ENCODE peak calls at places on chromosomes 7 and 10, in four cellular contexts. One of them, this sample, is unnamed.

GRCh38 chr7:99267530-99268360 is 4.9 kb upstream of the MYH16 start:
- DNase-seq in GM12878: no peak
- DNase-seq in K562: no peak
- DNase-seq in HEK293T: no peak
- DNase-seq in this sample: peak

GRCh38 chr10:31186225-31187010 is 132.6 kb upstream of the ZEB1 start:
- DNase-seq in HEK293T: no peak
- DNase-seq in GM12878: no peak
- DNase-seq in K562: no peak
- DNase-seq in this sample: peak

GRCh38 chr10:84424731-84425165 is 96.4 kb downstream of the CCSER2 start:
- DNase-seq in GM12878: peak
- DNase-seq in HEK293T: peak
- DNase-seq in K562: no peak
- DNase-seq in this sample: peak

GRCh38 chr7:37385787-37386186 is 62.9 kb downstream of the ELMO1 start:
- DNase-seq in GM12878: no peak
- DNase-seq in HEK293T: no peak
- DNase-seq in K562: no peak
- DNase-seq in this sample: no peak

GRCh38 chr10:131536676-131537075 is 225.2 kb upstream of the TCERG1L start:
- DNase-seq in HEK293T: no peak
- DNase-seq in K562: no peak
- DNase-seq in GM12878: no peak
- DNase-seq in this sample: no peak

GRCh38 chr10:49075743-49076142 is 39.6 kb downstream of the VSTM4 start:
- DNase-seq in K562: no peak
- DNase-seq in HEK293T: no peak
- DNase-seq in GM12878: no peak
- DNase-seq in this sample: no peak

GRCh38 chr10:75284097-75284485 is 48.3 kb upstream of the COMTD1 start:
- DNase-seq in HEK293T: no peak
- DNase-seq in K562: no peak
- DNase-seq in GM12878: no peak
- DNase-seq in this sample: no peak

GRCh38 chr10:62858364-62858763 is 42.2 kb upstream of the EGR2 start:
- DNase-seq in GM12878: no peak
- DNase-seq in K562: no peak
- DNase-seq in HEK293T: no peak
- DNase-seq in this sample: peak

GRCh38 chr7:28130277-28130676 is 50.3 kb downstream of the JAZF1 start:
- DNase-seq in K562: no peak
- DNase-seq in HEK293T: peak
- DNase-seq in GM12878: no peak
- DNase-seq in this sample: no peak

GRCh38 chr7:22732556-22733126 is 5.6 kb downstream of the IL6 start:
- DNase-seq in GM12878: no peak
- DNase-seq in HEK293T: no peak
- DNase-seq in K562: no peak
- DNase-seq in this sample: no peak

GRCh38 chr7:99864041-99864440 is 12.8 kb downstream of the OR2AE1 start:
- DNase-seq in K562: no peak
- DNase-seq in HEK293T: no peak
- DNase-seq in GM12878: no peak
- DNase-seq in this sample: no peak

GRCh38 chr10:60000747-60001146 is 94.4 kb upstream of the CCDC6 start:
- DNase-seq in HEK293T: no peak
- DNase-seq in K562: no peak
- DNase-seq in GM12878: no peak
- DNase-seq in this sample: no peak

GRCh38 chr10:103691723-103692380 is 163.5 kb downstream of the SH3PXD2A start:
- DNase-seq in GM12878: no peak
- DNase-seq in K562: peak
- DNase-seq in HEK293T: no peak
- DNase-seq in this sample: no peak

GRCh38 chr7:27920281-27920946 is 180.5 kb downstream of the TAX1BP1 start:
- DNase-seq in GM12878: no peak
- DNase-seq in K562: no peak
- DNase-seq in HEK293T: no peak
- DNase-seq in this sample: no peak

GRCh38 chr7:155670521-155670920 is 26.1 kb downstream of the RBM33 start:
- DNase-seq in K562: no peak
- DNase-seq in GM12878: no peak
- DNase-seq in HEK293T: no peak
- DNase-seq in this sample: no peak

GRCh38 chr7:130695840-130696239 is 9.5 kb upstream of the TSGA13 start:
- DNase-seq in HEK293T: peak
- DNase-seq in GM12878: no peak
- DNase-seq in K562: peak
- DNase-seq in this sample: peak

GRCh38 chr7:130227883-130228575 is 20.4 kb downstream of the SSMEM1 start:
- DNase-seq in HEK293T: no peak
- DNase-seq in K562: no peak
- DNase-seq in GM12878: no peak
- DNase-seq in this sample: peak

GRCh38 chr7:17061443-17061842 is 179.7 kb upstream of the AGR3 start:
- DNase-seq in HEK293T: no peak
- DNase-seq in K562: no peak
- DNase-seq in GM12878: no peak
- DNase-seq in this sample: no peak

GRCh38 chr7:122013070-122013469 is 131.0 kb downstream of the AASS start:
- DNase-seq in K562: no peak
- DNase-seq in HEK293T: no peak
- DNase-seq in GM12878: no peak
- DNase-seq in this sample: no peak

GRCh38 chr10:123640016-123640535 is 26.1 kb upstream of the GPR26 start:
- DNase-seq in K562: no peak
- DNase-seq in GM12878: no peak
- DNase-seq in HEK293T: no peak
- DNase-seq in this sample: no peak

GRCh38 chr7:11573128-11573527 is 258.9 kb downstream of the THSD7A start:
- DNase-seq in GM12878: no peak
- DNase-seq in HEK293T: no peak
- DNase-seq in K562: no peak
- DNase-seq in this sample: no peak

GRCh38 chr10:93039721-93040120 is 20.9 kb upstream of the CYP26C1 start:
- DNase-seq in HEK293T: no peak
- DNase-seq in K562: peak
- DNase-seq in GM12878: peak
- DNase-seq in this sample: peak

GRCh38 chr10:28734940-28735759 is 57.8 kb downstream of the BAMBI start:
- DNase-seq in HEK293T: no peak
- DNase-seq in K562: peak
- DNase-seq in GM12878: no peak
- DNase-seq in this sample: peak
- TF ChIP-seq TARDBP in HEK293T: no peak
- TF ChIP-seq TARDBP in K562: no peak
- TF ChIP-seq TARDBP in GM12878: no peak
- TF ChIP-seq TARDBP in this sample: no peak

GRCh38 chr10:853017-853416 is 78.5 kb downstream of the LARP4B start:
- DNase-seq in HEK293T: no peak
- DNase-seq in K562: no peak
- DNase-seq in GM12878: no peak
- DNase-seq in this sample: no peak
- TF ChIP-seq TARDBP in HEK293T: no peak
- TF ChIP-seq TARDBP in K562: no peak
- TF ChIP-seq TARDBP in GM12878: no peak
- TF ChIP-seq TARDBP in this sample: no peak

GRCh38 chr7:29146082-29146706 is at the start of gene CPVL:
- DNase-seq in K562: peak
- DNase-seq in HEK293T: peak
- DNase-seq in GM12878: no peak
- DNase-seq in this sample: peak
- TF ChIP-seq TARDBP in K562: no peak
- TF ChIP-seq TARDBP in HEK293T: no peak
- TF ChIP-seq TARDBP in GM12878: no peak
- TF ChIP-seq TARDBP in this sample: peak

GRCh38 chr7:82373890-82374289 is 69.7 kb downstream of the CACNA2D1 start:
- DNase-seq in K562: no peak
- DNase-seq in GM12878: no peak
- DNase-seq in HEK293T: no peak
- DNase-seq in this sample: no peak
- TF ChIP-seq TARDBP in K562: no peak
- TF ChIP-seq TARDBP in GM12878: no peak
- TF ChIP-seq TARDBP in HEK293T: no peak
- TF ChIP-seq TARDBP in this sample: no peak

DNA sequence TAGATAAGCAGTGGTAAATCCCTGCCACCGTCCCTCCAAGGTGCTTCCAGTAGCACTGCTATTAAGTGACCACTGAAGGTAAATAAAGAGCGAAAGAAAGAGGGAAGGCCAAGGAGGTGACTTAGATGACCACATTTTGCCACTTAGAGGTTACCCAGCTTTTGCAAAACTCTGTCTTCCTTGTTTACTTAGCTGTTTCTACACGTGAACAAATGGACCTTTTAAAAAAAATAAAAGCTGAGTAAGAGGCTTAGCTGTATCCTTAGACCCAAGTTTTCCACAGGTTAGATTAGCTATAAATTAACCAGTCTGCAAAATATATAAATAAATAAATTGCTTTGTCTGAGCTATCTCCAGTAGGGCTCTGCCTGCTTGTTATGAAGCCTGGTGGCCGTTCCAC is 176.4 kb downstream of the EMX2 start:
- DNase-seq in GM12878: no peak
- DNase-seq in K562: no peak
- DNase-seq in HEK293T: no peak
- DNase-seq in this sample: no peak
- TF ChIP-seq TARDBP in GM12878: no peak
- TF ChIP-seq TARDBP in K562: no peak
- TF ChIP-seq TARDBP in HEK293T: no peak
- TF ChIP-seq TARDBP in this sample: no peak

GRCh38 chr7:113698556-113699220 is 220.1 kb downstream of the PPP1R3A start:
- DNase-seq in GM12878: no peak
- DNase-seq in K562: peak
- DNase-seq in HEK293T: peak
- DNase-seq in this sample: peak
- TF ChIP-seq TARDBP in GM12878: no peak
- TF ChIP-seq TARDBP in K562: no peak
- TF ChIP-seq TARDBP in HEK293T: no peak
- TF ChIP-seq TARDBP in this sample: no peak

GRCh38 chr10:73998623-73999622 is 1.0 kb downstream of the VCL start:
- DNase-seq in GM12878: no peak
- DNase-seq in K562: peak
- DNase-seq in HEK293T: peak
- DNase-seq in this sample: peak
- TF ChIP-seq TARDBP in GM12878: no peak
- TF ChIP-seq TARDBP in K562: no peak
- TF ChIP-seq TARDBP in HEK293T: no peak
- TF ChIP-seq TARDBP in this sample: no peak

GRCh38 chr7:30595461-30596042 is 874 bp downstream of the GARS1 start:
- DNase-seq in K562: peak
- DNase-seq in HEK293T: no peak
- DNase-seq in GM12878: peak
- DNase-seq in this sample: no peak

GRCh38 chr7:30596721-30597120 is 2.0 kb downstream of the GARS1 start:
- DNase-seq in GM12878: no peak
- DNase-seq in K562: peak
- DNase-seq in HEK293T: no peak
- DNase-seq in this sample: no peak

GRCh38 chr7:30596043-30596641 is 1.5 kb downstream of the GARS1 start:
- DNase-seq in GM12878: no peak
- DNase-seq in HEK293T: peak
- DNase-seq in K562: peak
- DNase-seq in this sample: peak

GRCh38 chr7:30594540-30595460 is at the start of gene GARS1:
- DNase-seq in HEK293T: peak
- DNase-seq in GM12878: peak
- DNase-seq in K562: peak
- DNase-seq in this sample: peak

GRCh38 chr7:30594055-30594539 is 581 bp upstream of the GARS1 start:
- DNase-seq in K562: peak
- DNase-seq in HEK293T: peak
- DNase-seq in GM12878: peak
- DNase-seq in this sample: peak
- TF ChIP-seq TARDBP in K562: no peak
- TF ChIP-seq TARDBP in HEK293T: no peak
- TF ChIP-seq TARDBP in GM12878: no peak
- TF ChIP-seq TARDBP in this sample: no peak

DNA sequence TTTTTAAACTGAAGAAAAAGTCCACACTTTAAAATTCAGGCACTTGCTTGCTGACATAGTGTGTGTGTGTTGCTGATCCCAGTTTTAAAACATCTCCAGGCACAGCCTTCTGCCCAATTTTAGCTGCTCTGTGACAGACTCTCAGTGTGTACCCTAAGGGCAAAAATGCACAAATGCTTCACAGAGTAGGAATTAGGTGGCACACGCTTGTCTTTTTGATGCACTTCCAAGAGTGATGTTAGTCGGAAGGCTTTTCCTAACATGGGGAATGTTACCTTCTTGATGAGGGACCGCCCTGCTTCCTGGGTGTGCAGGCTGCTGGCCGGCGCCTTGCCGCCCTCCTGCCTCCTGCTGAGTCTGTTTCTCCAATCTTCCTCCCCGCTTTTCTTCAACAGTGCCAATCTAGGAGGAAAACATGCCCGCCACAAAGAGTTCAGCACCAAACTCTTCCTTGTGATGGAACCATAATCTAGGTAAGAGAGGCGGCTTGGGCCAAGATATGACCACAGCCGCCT is 122.3 kb downstream of the SVIL start:
- DNase-seq in K562: no peak
- DNase-seq in HEK293T: no peak
- DNase-seq in GM12878: no peak
- DNase-seq in this sample: no peak
- TF ChIP-seq TARDBP in K562: no peak
- TF ChIP-seq TARDBP in HEK293T: no peak
- TF ChIP-seq TARDBP in GM12878: no peak
- TF ChIP-seq TARDBP in this sample: no peak

DNA sequence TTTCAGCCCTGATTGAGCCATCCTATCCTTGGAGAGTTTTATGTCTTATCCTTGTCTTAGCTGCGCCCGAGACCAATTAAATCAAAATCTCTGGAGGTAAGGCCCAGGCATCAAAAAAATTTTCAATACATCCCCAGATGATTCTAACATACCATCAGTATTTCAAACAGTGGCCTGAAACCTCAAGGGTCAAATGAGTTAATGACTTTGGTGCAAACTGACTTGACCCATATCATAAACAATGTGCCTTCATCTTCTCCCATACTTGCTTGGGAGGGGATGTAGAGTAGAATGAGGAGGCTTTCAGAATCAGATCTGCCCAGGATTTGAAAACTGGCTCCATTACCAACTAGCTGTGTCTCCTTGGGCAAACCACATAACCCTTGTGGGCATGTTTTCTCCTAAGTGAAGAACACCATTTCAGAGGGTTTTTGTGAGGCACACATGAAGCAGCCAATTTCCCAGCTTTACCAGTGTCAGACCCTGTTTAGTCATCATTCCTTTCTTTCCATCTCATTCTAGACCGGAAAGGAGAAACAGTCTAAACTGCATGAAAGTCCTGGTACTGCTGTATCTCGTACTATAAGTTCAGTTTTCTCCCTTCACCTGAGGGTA is 35.7 kb upstream of the ATXN7L1 start:
- DNase-seq in HEK293T: no peak
- DNase-seq in GM12878: no peak
- DNase-seq in K562: no peak
- DNase-seq in this sample: no peak
- TF ChIP-seq TARDBP in HEK293T: no peak
- TF ChIP-seq TARDBP in GM12878: no peak
- TF ChIP-seq TARDBP in K562: no peak
- TF ChIP-seq TARDBP in this sample: no peak